ENCODE peak calls at places on chromosomes 13 and 19, in four cellular contexts. Z, X, I and Y are unnamed samples.

GRCh38 chr13:27022571-27023311 is 148.9 kb downstream of the USP12 start:
- DNase-seq in Z (no peak), X (peak), I (no peak), Y (no peak)

GRCh38 chr13:53466576-53466975 is 438.0 kb downstream of the OLFM4 start:
- DNase-seq in Z (no peak), X (no peak), I (no peak), Y (no peak)

GRCh38 chr13:66751691-66752090 is 478.4 kb downstream of the PCDH9 start:
- DNase-seq in Z (no peak), X (no peak), I (no peak), Y (no peak)

GRCh38 chr13:64428196-64428595 is 2801.9 kb downstream of the PCDH9 start:
- DNase-seq in Z (no peak), X (peak), I (no peak), Y (no peak)

GRCh38 chr13:57557979-57558529 is 73.5 kb upstream of the PCDH17 start:
- DNase-seq in Z (no peak), X (no peak), I (no peak), Y (no peak)

GRCh38 chr19:38149597-38149996 is 74.4 kb downstream of the DPF1 start:
- DNase-seq in Z (no peak), X (peak), I (no peak), Y (no peak)

GRCh38 chr13:71871180-71871754 is 4.3 kb upstream of the DACH1 start:
- DNase-seq in Z (no peak), X (no peak), I (no peak), Y (no peak)

GRCh38 chr13:76293751-76294150 is 592.5 kb downstream of the KCTD12 start:
- DNase-seq in Z (no peak), X (no peak), I (no peak), Y (peak)

GRCh38 chr13:113146750-113147149 is 11.7 kb upstream of the PROZ start:
- DNase-seq in Z (no peak), X (no peak), I (no peak), Y (no peak)

GRCh38 chr13:44857061-44857460 is 132.2 kb downstream of the NUFIP1 start:
- DNase-seq in Z (no peak), X (no peak), I (no peak), Y (no peak)

GRCh38 chr13:31950121-31950810 is 81.3 kb upstream of the FRY start:
- DNase-seq in Z (no peak), X (no peak), I (no peak), Y (no peak)

GRCh38 chr19:50417850-50418185 is 920 bp upstream of the SPIB start:
- DNase-seq in Z (no peak), X (no peak), I (no peak), Y (no peak)

GRCh38 chr13:60700994-60701393 is 304.0 kb downstream of the TDRD3 start:
- DNase-seq in Z (no peak), X (no peak), I (no peak), Y (no peak)

GRCh38 chr19:38743394-38744297 is 628 bp downstream of the CAPN12 start:
- DNase-seq in Z (no peak), X (no peak), I (no peak), Y (no peak)

GRCh38 chr19:44746946-44747738 is 1.4 kb upstream of the BCL3 start:
- DNase-seq in Z (peak), X (peak), I (peak), Y (peak)

GRCh38 chr13:82136880-82137279 is 1745.4 kb downstream of the SLITRK1 start:
- DNase-seq in Z (no peak), X (no peak), I (no peak), Y (no peak)

GRCh38 chr13:41652735-41653361 is 195.5 kb downstream of the RGCC start:
- DNase-seq in Z (no peak), X (peak), I (peak), Y (peak)

GRCh38 chr19:41376241-41376997 is at the start of gene TMEM91:
- DNase-seq in Z (no peak), X (no peak), I (no peak), Y (no peak)

GRCh38 chr19:16649734-16650133 is 10.2 kb downstream of the SMIM7 start:
- DNase-seq in Z (no peak), X (no peak), I (no peak), Y (no peak)

GRCh38 chr19:39645800-39646411 is 9.8 kb upstream of the LGALS16 start:
- DNase-seq in Z (no peak), X (peak), I (no peak), Y (peak)

GRCh38 chr13:44719857-44720671 is 143.9 kb upstream of the TSC22D1 start:
- DNase-seq in Z (no peak), X (peak), I (no peak), Y (peak)

GRCh38 chr19:14150770-14151661 is 14.6 kb upstream of the ASF1B start:
- DNase-seq in Z (no peak), X (no peak), I (no peak), Y (no peak)

GRCh38 chr13:31846984-31847752 is 107.8 kb downstream of the RXFP2 start:
- DNase-seq in Z (no peak), X (no peak), I (peak), Y (no peak)

GRCh38 chr19:5292843-5293606 is 47.6 kb downstream of the PTPRS start:
- DNase-seq in Z (peak), X (peak), I (peak), Y (peak)

GRCh38 chr13:90414691-90415596 is 932.5 kb upstream of the MIR17HG start:
- DNase-seq in Z (no peak), X (peak), I (no peak), Y (peak)

GRCh38 chr13:26529441-26529840 is 28.0 kb upstream of the WASF3 start:
- DNase-seq in Z (peak), X (peak), I (peak), Y (peak)

GRCh38 chr19:33292595-33293254 is 9.6 kb downstream of the CEBPA start:
- DNase-seq in Z (no peak), X (no peak), I (no peak), Y (peak)

GRCh38 chr13:50255639-50256038 is 240.4 kb downstream of the KCNRG start:
- DNase-seq in Z (no peak), X (no peak), I (no peak), Y (no peak)

GRCh38 chr19:39497850-39498261 is 891 bp upstream of the DLL3 start:
- DNase-seq in Z (no peak), X (peak), I (no peak), Y (peak)

GRCh38 chr13:50101590-50101989 is 86.3 kb downstream of the KCNRG start:
- DNase-seq in Z (no peak), X (no peak), I (no peak), Y (no peak)

GRCh38 chr13:46389985-46390384 is 2.9 kb upstream of the RUBCNL start:
- DNase-seq in Z (no peak), X (no peak), I (peak), Y (no peak)

GRCh38 chr13:40789275-40790231 is at the start of gene SLC25A15:
- DNase-seq in Z (peak), X (peak), I (peak), Y (peak)

GRCh38 chr13:101127741-101128353 is 288.5 kb downstream of the NALCN start:
- DNase-seq in Z (no peak), X (peak), I (peak), Y (peak)